ENCODE peak calls at places on chromosomes 6 and 20, in nine cellular contexts. One of them, this sample, is unnamed.

GRCh38 chr20:44993343-44993742 is 27.0 kb downstream of the STK4 start:
- DNase-seq in GM20000: peak
- DNase-seq in nephron progenitor cell: no peak
- DNase-seq in AG10803: no peak
- DNase-seq in CD4-positive, alpha-beta T cell: no peak
- DNase-seq in choroid plexus epithelial cell: peak
- DNase-seq in transverse colon: no peak
- DNase-seq in PC-9: no peak
- DNase-seq in fibroblast of mammary gland: no peak
- DNase-seq in this sample: no peak

GRCh38 chr20:60372822-60373221 is 414.6 kb downstream of the CDH26 start:
- DNase-seq in GM20000: no peak
- DNase-seq in nephron progenitor cell: no peak
- DNase-seq in AG10803: no peak
- DNase-seq in CD4-positive, alpha-beta T cell: no peak
- DNase-seq in choroid plexus epithelial cell: no peak
- DNase-seq in transverse colon: no peak
- DNase-seq in PC-9: no peak
- DNase-seq in fibroblast of mammary gland: no peak
- DNase-seq in this sample: no peak

GRCh38 chr20:50380697-50381040 is 129.5 kb upstream of the PTPN1 start:
- DNase-seq in GM20000: no peak
- DNase-seq in nephron progenitor cell: no peak
- DNase-seq in AG10803: peak
- DNase-seq in CD4-positive, alpha-beta T cell: no peak
- DNase-seq in choroid plexus epithelial cell: peak
- DNase-seq in transverse colon: peak
- DNase-seq in PC-9: no peak
- DNase-seq in fibroblast of mammary gland: peak
- DNase-seq in this sample: peak

GRCh38 chr6:170080828-170081368 is 210.0 kb downstream of the DLL1 start:
- DNase-seq in GM20000: no peak
- DNase-seq in nephron progenitor cell: peak
- DNase-seq in AG10803: no peak
- DNase-seq in CD4-positive, alpha-beta T cell: no peak
- DNase-seq in choroid plexus epithelial cell: no peak
- DNase-seq in transverse colon: peak
- DNase-seq in PC-9: no peak
- DNase-seq in fibroblast of mammary gland: no peak
- DNase-seq in this sample: no peak

GRCh38 chr6:104711371-104711770 is 148.3 kb downstream of the HACE1 start:
- DNase-seq in GM20000: no peak
- DNase-seq in nephron progenitor cell: no peak
- DNase-seq in AG10803: peak
- DNase-seq in CD4-positive, alpha-beta T cell: no peak
- DNase-seq in choroid plexus epithelial cell: peak
- DNase-seq in transverse colon: no peak
- DNase-seq in PC-9: no peak
- DNase-seq in fibroblast of mammary gland: peak
- DNase-seq in this sample: peak

GRCh38 chr20:32945710-32946221 is 58.5 kb downstream of the SUN5 start:
- DNase-seq in GM20000: peak
- DNase-seq in nephron progenitor cell: no peak
- DNase-seq in AG10803: peak
- DNase-seq in CD4-positive, alpha-beta T cell: no peak
- DNase-seq in choroid plexus epithelial cell: peak
- DNase-seq in transverse colon: no peak
- DNase-seq in PC-9: no peak
- DNase-seq in fibroblast of mammary gland: peak
- DNase-seq in this sample: peak

GRCh38 chr6:145569140-145569539 is 166.2 kb downstream of the EPM2A start:
- DNase-seq in GM20000: no peak
- DNase-seq in nephron progenitor cell: no peak
- DNase-seq in AG10803: no peak
- DNase-seq in CD4-positive, alpha-beta T cell: no peak
- DNase-seq in choroid plexus epithelial cell: peak
- DNase-seq in transverse colon: no peak
- DNase-seq in PC-9: no peak
- DNase-seq in fibroblast of mammary gland: peak
- DNase-seq in this sample: peak

GRCh38 chr20:37968726-37969401 is 64.4 kb downstream of the TTI1 start:
- DNase-seq in GM20000: no peak
- DNase-seq in nephron progenitor cell: no peak
- DNase-seq in AG10803: peak
- DNase-seq in CD4-positive, alpha-beta T cell: no peak
- DNase-seq in choroid plexus epithelial cell: no peak
- DNase-seq in transverse colon: no peak
- DNase-seq in PC-9: no peak
- DNase-seq in fibroblast of mammary gland: peak
- DNase-seq in this sample: no peak

GRCh38 chr6:151044465-151045441 is 179.3 kb downstream of the MTHFD1L start:
- DNase-seq in GM20000: no peak
- DNase-seq in nephron progenitor cell: peak
- DNase-seq in AG10803: peak
- DNase-seq in CD4-positive, alpha-beta T cell: no peak
- DNase-seq in choroid plexus epithelial cell: peak
- DNase-seq in transverse colon: peak
- DNase-seq in PC-9: peak
- DNase-seq in fibroblast of mammary gland: peak
- DNase-seq in this sample: peak

GRCh38 chr20:3937618-3938017 is 48.4 kb downstream of the PANK2 start:
- DNase-seq in GM20000: no peak
- DNase-seq in nephron progenitor cell: no peak
- DNase-seq in AG10803: no peak
- DNase-seq in CD4-positive, alpha-beta T cell: no peak
- DNase-seq in choroid plexus epithelial cell: no peak
- DNase-seq in transverse colon: no peak
- DNase-seq in PC-9: no peak
- DNase-seq in fibroblast of mammary gland: no peak
- DNase-seq in this sample: no peak

GRCh38 chr6:163723759-163724158 is 309.2 kb downstream of the QKI start:
- DNase-seq in GM20000: no peak
- DNase-seq in nephron progenitor cell: no peak
- DNase-seq in AG10803: no peak
- DNase-seq in CD4-positive, alpha-beta T cell: no peak
- DNase-seq in choroid plexus epithelial cell: no peak
- DNase-seq in transverse colon: no peak
- DNase-seq in PC-9: no peak
- DNase-seq in fibroblast of mammary gland: no peak
- DNase-seq in this sample: no peak

GRCh38 chr20:32969356-32970114 is 34.7 kb downstream of the SUN5 start:
- DNase-seq in GM20000: no peak
- DNase-seq in nephron progenitor cell: no peak
- DNase-seq in AG10803: no peak
- DNase-seq in CD4-positive, alpha-beta T cell: no peak
- DNase-seq in choroid plexus epithelial cell: no peak
- DNase-seq in transverse colon: no peak
- DNase-seq in PC-9: no peak
- DNase-seq in fibroblast of mammary gland: no peak
- DNase-seq in this sample: no peak

GRCh38 chr20:39081255-39081654 is 119.1 kb downstream of the DHX35 start:
- DNase-seq in GM20000: peak
- DNase-seq in nephron progenitor cell: peak
- DNase-seq in AG10803: peak
- DNase-seq in CD4-positive, alpha-beta T cell: peak
- DNase-seq in choroid plexus epithelial cell: peak
- DNase-seq in transverse colon: peak
- DNase-seq in PC-9: peak
- DNase-seq in fibroblast of mammary gland: peak
- DNase-seq in this sample: peak

GRCh38 chr6:24865161-24865560 is 66.4 kb upstream of the ARMH2 start:
- DNase-seq in GM20000: no peak
- DNase-seq in nephron progenitor cell: no peak
- DNase-seq in AG10803: no peak
- DNase-seq in CD4-positive, alpha-beta T cell: no peak
- DNase-seq in choroid plexus epithelial cell: no peak
- DNase-seq in transverse colon: no peak
- DNase-seq in PC-9: no peak
- DNase-seq in fibroblast of mammary gland: no peak
- DNase-seq in this sample: no peak

GRCh38 chr20:48198951-48199431 is 413.7 kb upstream of the SULF2 start:
- DNase-seq in GM20000: no peak
- DNase-seq in nephron progenitor cell: no peak
- DNase-seq in AG10803: peak
- DNase-seq in CD4-positive, alpha-beta T cell: no peak
- DNase-seq in choroid plexus epithelial cell: no peak
- DNase-seq in transverse colon: no peak
- DNase-seq in PC-9: no peak
- DNase-seq in fibroblast of mammary gland: peak
- DNase-seq in this sample: no peak

GRCh38 chr6:82521369-82521768 is 157.8 kb downstream of the TPBG start:
- DNase-seq in GM20000: no peak
- DNase-seq in nephron progenitor cell: no peak
- DNase-seq in AG10803: no peak
- DNase-seq in CD4-positive, alpha-beta T cell: no peak
- DNase-seq in choroid plexus epithelial cell: peak
- DNase-seq in transverse colon: no peak
- DNase-seq in PC-9: no peak
- DNase-seq in fibroblast of mammary gland: peak
- DNase-seq in this sample: no peak

GRCh38 chr6:139686308-139686707 is 311.9 kb upstream of the CITED2 start:
- DNase-seq in GM20000: no peak
- DNase-seq in nephron progenitor cell: no peak
- DNase-seq in AG10803: peak
- DNase-seq in CD4-positive, alpha-beta T cell: no peak
- DNase-seq in choroid plexus epithelial cell: peak
- DNase-seq in transverse colon: no peak
- DNase-seq in PC-9: no peak
- DNase-seq in fibroblast of mammary gland: peak
- DNase-seq in this sample: no peak

GRCh38 chr6:55180258-55180657 is 5.9 kb downstream of the HCRTR2 start:
- DNase-seq in GM20000: no peak
- DNase-seq in nephron progenitor cell: no peak
- DNase-seq in AG10803: no peak
- DNase-seq in CD4-positive, alpha-beta T cell: no peak
- DNase-seq in choroid plexus epithelial cell: no peak
- DNase-seq in transverse colon: no peak
- DNase-seq in PC-9: no peak
- DNase-seq in fibroblast of mammary gland: no peak
- DNase-seq in this sample: no peak

GRCh38 chr6:150027806-150028565 is 2.7 kb upstream of the RAET1L start:
- DNase-seq in GM20000: no peak
- DNase-seq in nephron progenitor cell: no peak
- DNase-seq in AG10803: no peak
- DNase-seq in CD4-positive, alpha-beta T cell: no peak
- DNase-seq in choroid plexus epithelial cell: no peak
- DNase-seq in transverse colon: no peak
- DNase-seq in PC-9: no peak
- DNase-seq in fibroblast of mammary gland: no peak
- DNase-seq in this sample: no peak

GRCh38 chr6:113172531-113172966 is 684.6 kb upstream of the MARCKS start:
- DNase-seq in GM20000: no peak
- DNase-seq in nephron progenitor cell: no peak
- DNase-seq in AG10803: no peak
- DNase-seq in CD4-positive, alpha-beta T cell: no peak
- DNase-seq in choroid plexus epithelial cell: no peak
- DNase-seq in transverse colon: peak
- DNase-seq in PC-9: no peak
- DNase-seq in fibroblast of mammary gland: no peak
- DNase-seq in this sample: no peak

GRCh38 chr6:137165375-137166246 is 7.8 kb downstream of the IL22RA2 start:
- DNase-seq in GM20000: peak
- DNase-seq in nephron progenitor cell: no peak
- DNase-seq in AG10803: peak
- DNase-seq in CD4-positive, alpha-beta T cell: peak
- DNase-seq in choroid plexus epithelial cell: peak
- DNase-seq in transverse colon: peak
- DNase-seq in PC-9: no peak
- DNase-seq in fibroblast of mammary gland: peak
- DNase-seq in this sample: peak
- TF ChIP-seq CTCF in GM20000: no peak
- TF ChIP-seq CTCF in nephron progenitor cell: no peak
- TF ChIP-seq CTCF in AG10803: peak
- TF ChIP-seq CTCF in CD4-positive, alpha-beta T cell: no peak
- TF ChIP-seq CTCF in choroid plexus epithelial cell: peak
- TF ChIP-seq CTCF in transverse colon: peak
- TF ChIP-seq CTCF in PC-9: no peak
- TF ChIP-seq CTCF in fibroblast of mammary gland: peak
- TF ChIP-seq CTCF in this sample: no peak

GRCh38 chr6:81465859-81466258 is 286.6 kb downstream of the TENT5A start:
- DNase-seq in GM20000: no peak
- DNase-seq in nephron progenitor cell: no peak
- DNase-seq in AG10803: peak
- DNase-seq in CD4-positive, alpha-beta T cell: no peak
- DNase-seq in choroid plexus epithelial cell: peak
- DNase-seq in transverse colon: no peak
- DNase-seq in PC-9: no peak
- DNase-seq in fibroblast of mammary gland: peak
- DNase-seq in this sample: peak
- TF ChIP-seq CTCF in GM20000: no peak
- TF ChIP-seq CTCF in nephron progenitor cell: peak
- TF ChIP-seq CTCF in AG10803: peak
- TF ChIP-seq CTCF in CD4-positive, alpha-beta T cell: no peak
- TF ChIP-seq CTCF in choroid plexus epithelial cell: peak
- TF ChIP-seq CTCF in transverse colon: peak
- TF ChIP-seq CTCF in PC-9: peak
- TF ChIP-seq CTCF in fibroblast of mammary gland: peak
- TF ChIP-seq CTCF in this sample: peak

GRCh38 chr6:168636147-168636982 is 195.4 kb downstream of the SMOC2 start:
- DNase-seq in GM20000: no peak
- DNase-seq in nephron progenitor cell: no peak
- DNase-seq in AG10803: no peak
- DNase-seq in CD4-positive, alpha-beta T cell: no peak
- DNase-seq in choroid plexus epithelial cell: no peak
- DNase-seq in transverse colon: no peak
- DNase-seq in PC-9: no peak
- DNase-seq in fibroblast of mammary gland: no peak
- DNase-seq in this sample: no peak
- TF ChIP-seq CTCF in GM20000: no peak
- TF ChIP-seq CTCF in nephron progenitor cell: no peak
- TF ChIP-seq CTCF in AG10803: no peak
- TF ChIP-seq CTCF in CD4-positive, alpha-beta T cell: no peak
- TF ChIP-seq CTCF in choroid plexus epithelial cell: no peak
- TF ChIP-seq CTCF in transverse colon: no peak
- TF ChIP-seq CTCF in PC-9: no peak
- TF ChIP-seq CTCF in fibroblast of mammary gland: no peak
- TF ChIP-seq CTCF in this sample: no peak

DNA sequence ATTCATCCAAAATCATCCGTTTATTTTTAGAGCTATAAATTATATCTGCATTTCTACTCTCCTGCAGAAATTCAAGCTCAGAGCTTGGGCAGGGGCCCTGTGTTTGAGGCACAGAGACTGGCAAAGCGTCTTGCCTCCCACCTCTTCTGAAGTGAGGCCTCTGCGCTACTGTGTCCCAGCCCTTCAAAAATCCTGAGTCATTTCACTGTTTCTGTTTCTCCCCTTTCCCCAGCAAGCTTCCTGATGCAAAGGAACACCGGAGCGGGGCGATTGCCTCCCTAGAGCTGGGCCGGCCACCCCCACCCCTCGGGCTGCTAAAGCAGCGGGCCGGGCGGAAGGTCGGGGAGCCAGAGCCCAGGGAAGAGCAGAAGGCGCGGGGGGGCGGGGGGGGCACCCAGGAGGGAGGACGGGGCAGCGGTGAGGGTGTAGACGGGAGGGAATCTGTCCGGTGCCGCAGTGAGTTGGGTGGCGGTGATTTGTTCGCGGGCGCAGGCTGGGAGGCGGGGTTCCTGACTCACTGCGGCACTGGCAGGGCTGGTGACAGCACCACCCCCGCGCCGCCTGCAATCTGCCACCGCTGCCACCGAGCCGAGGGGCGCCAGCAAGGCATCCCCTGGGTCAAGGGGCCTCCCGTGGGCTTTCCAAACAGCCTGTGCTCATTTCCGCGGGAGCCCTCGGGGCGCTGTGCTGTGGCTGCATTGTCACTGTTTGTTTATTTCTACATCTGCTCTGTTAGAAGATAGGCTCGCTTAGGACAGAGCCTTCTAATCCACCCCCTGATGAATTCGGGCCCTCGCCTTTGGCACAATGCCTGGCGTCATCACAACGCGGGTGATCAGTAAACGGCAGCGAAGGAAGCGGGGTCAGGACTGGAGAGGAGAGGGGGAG is 46.5 kb upstream of the SNAP25 start:
- DNase-seq in GM20000: no peak
- DNase-seq in nephron progenitor cell: peak
- DNase-seq in AG10803: peak
- DNase-seq in CD4-positive, alpha-beta T cell: no peak
- DNase-seq in choroid plexus epithelial cell: peak
- DNase-seq in transverse colon: peak
- DNase-seq in PC-9: peak
- DNase-seq in fibroblast of mammary gland: peak
- DNase-seq in this sample: peak
- TF ChIP-seq CTCF in GM20000: no peak
- TF ChIP-seq CTCF in nephron progenitor cell: no peak
- TF ChIP-seq CTCF in AG10803: no peak
- TF ChIP-seq CTCF in CD4-positive, alpha-beta T cell: no peak
- TF ChIP-seq CTCF in choroid plexus epithelial cell: no peak
- TF ChIP-seq CTCF in transverse colon: no peak
- TF ChIP-seq CTCF in PC-9: no peak
- TF ChIP-seq CTCF in fibroblast of mammary gland: no peak
- TF ChIP-seq CTCF in this sample: no peak

This sample was measured in foreskin fibroblast.